ENCODE peak calls at places on chromosome 3, in seven cellular contexts. X, R, D, C, V, Y and U are unnamed samples.

GRCh38 chr3:188194327-188194726 is 40.4 kb downstream of the LPP start:
- DNase-seq in X (no peak), R (no peak), D (peak), C (no peak), V (peak), Y (no peak), U (peak)

GRCh38 chr3:61829301-61830110 is 268.1 kb downstream of the PTPRG start:
- DNase-seq in X (no peak), R (no peak), D (no peak), C (no peak), V (no peak), Y (no peak), U (no peak)

GRCh38 chr3:60463655-60464054 is 787.6 kb downstream of the FHIT start:
- DNase-seq in X (no peak), R (no peak), D (no peak), C (no peak), V (no peak), Y (no peak), U (no peak)

GRCh38 chr3:66555214-66555844 is 54.5 kb upstream of the LRIG1 start:
- DNase-seq in X (no peak), R (no peak), D (no peak), C (no peak), V (no peak), Y (no peak), U (peak)

GRCh38 chr3:15726043-15726442 is 71.7 kb downstream of the ANKRD28 start:
- DNase-seq in X (no peak), R (no peak), D (peak), C (no peak), V (peak), Y (no peak), U (peak)

GRCh38 chr3:117665311-117665710 is 955.7 kb downstream of the TUSC7 start:
- DNase-seq in X (no peak), R (no peak), D (no peak), C (no peak), V (no peak), Y (no peak), U (peak)

GRCh38 chr3:49930241-49930690 is 655 bp upstream of the MON1A start:
- DNase-seq in X (no peak), R (no peak), D (no peak), C (no peak), V (no peak), Y (no peak), U (no peak)

GRCh38 chr3:35664460-35664919 is 25.2 kb downstream of the ARPP21 start:
- DNase-seq in X (peak), R (no peak), D (peak), C (no peak), V (peak), Y (peak), U (no peak)

GRCh38 chr3:53346922-53347260 is 452 bp downstream of the DCP1A start:
- DNase-seq in X (no peak), R (no peak), D (no peak), C (no peak), V (no peak), Y (no peak), U (no peak)

GRCh38 chr3:31671976-31672375 is 139.3 kb downstream of the STT3B start:
- DNase-seq in X (no peak), R (no peak), D (no peak), C (no peak), V (peak), Y (peak), U (no peak)

GRCh38 chr3:186315581-186316354 is 46.3 kb downstream of the DGKG start:
- DNase-seq in X (no peak), R (no peak), D (peak), C (no peak), V (peak), Y (no peak), U (no peak)

GRCh38 chr3:102165367-102165766 is 269.4 kb upstream of the ZPLD1 start:
- DNase-seq in X (no peak), R (no peak), D (peak), C (no peak), V (peak), Y (peak), U (no peak)

GRCh38 chr3:29281265-29282228 is 676 bp downstream of the RBMS3 start:
- DNase-seq in X (peak), R (no peak), D (peak), C (no peak), V (peak), Y (peak), U (peak)

GRCh38 chr3:47420044-47420430 is 39.2 kb downstream of the PTPN23 start:
- DNase-seq in X (peak), R (no peak), D (no peak), C (no peak), V (no peak), Y (no peak), U (no peak)

GRCh38 chr3:179067839-179068238 is 3.8 kb downstream of the ZMAT3 start:
- DNase-seq in X (peak), R (no peak), D (no peak), C (no peak), V (no peak), Y (peak), U (no peak)

GRCh38 chr3:52056521-52056967 is at the start of gene DUSP7:
- DNase-seq in X (peak), R (peak), D (peak), C (no peak), V (peak), Y (peak), U (no peak)

GRCh38 chr3:27080126-27080525 is 289.1 kb downstream of the NEK10 start:
- DNase-seq in X (no peak), R (no peak), D (no peak), C (no peak), V (no peak), Y (no peak), U (no peak)
- TF ChIP-seq CTCF in X (no peak), R (no peak), D (no peak), C (no peak), V (no peak), Y (no peak), U (no peak)

DNA sequence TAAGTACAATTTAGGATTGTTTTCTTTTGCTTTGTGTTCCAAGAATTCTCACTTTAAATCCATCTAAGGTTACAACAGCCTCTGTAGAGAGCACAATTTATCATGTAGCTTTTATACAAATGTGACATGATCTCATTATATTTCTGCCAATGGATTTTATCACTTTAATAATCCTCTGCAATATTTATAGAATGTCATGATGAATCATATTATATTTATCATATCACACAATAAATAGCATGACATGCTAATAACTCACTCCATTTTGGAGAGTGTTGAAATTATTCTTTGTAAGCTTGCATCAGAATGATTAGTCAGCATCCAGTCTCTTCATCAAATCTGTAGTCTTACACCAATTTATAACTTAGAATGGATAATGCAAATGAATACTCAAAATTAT is 280.6 kb upstream of the ZNF717 start:
- DNase-seq in X (no peak), R (no peak), D (peak), C (no peak), V (peak), Y (peak), U (peak)
- H3K27ac ChIP-seq in X (no peak), R (no peak), D (no peak), C (no peak), V (no peak), Y (no peak), U (no peak)

GRCh38 chr3:120473389-120473788 is 22.6 kb upstream of the FSTL1 start:
- DNase-seq in X (no peak), R (no peak), D (peak), C (no peak), V (no peak), Y (peak), U (no peak)

GRCh38 chr3:120477826-120478225 is 27.0 kb upstream of the FSTL1 start:
- DNase-seq in X (no peak), R (no peak), D (no peak), C (no peak), V (no peak), Y (no peak), U (no peak)

GRCh38 chr3:120472121-120472844 is 21.5 kb upstream of the FSTL1 start:
- DNase-seq in X (no peak), R (peak), D (peak), C (no peak), V (no peak), Y (no peak), U (no peak)

GRCh38 chr3:120473896-120474675 is 23.3 kb upstream of the FSTL1 start:
- DNase-seq in X (no peak), R (no peak), D (peak), C (no peak), V (no peak), Y (no peak), U (no peak)

DNA sequence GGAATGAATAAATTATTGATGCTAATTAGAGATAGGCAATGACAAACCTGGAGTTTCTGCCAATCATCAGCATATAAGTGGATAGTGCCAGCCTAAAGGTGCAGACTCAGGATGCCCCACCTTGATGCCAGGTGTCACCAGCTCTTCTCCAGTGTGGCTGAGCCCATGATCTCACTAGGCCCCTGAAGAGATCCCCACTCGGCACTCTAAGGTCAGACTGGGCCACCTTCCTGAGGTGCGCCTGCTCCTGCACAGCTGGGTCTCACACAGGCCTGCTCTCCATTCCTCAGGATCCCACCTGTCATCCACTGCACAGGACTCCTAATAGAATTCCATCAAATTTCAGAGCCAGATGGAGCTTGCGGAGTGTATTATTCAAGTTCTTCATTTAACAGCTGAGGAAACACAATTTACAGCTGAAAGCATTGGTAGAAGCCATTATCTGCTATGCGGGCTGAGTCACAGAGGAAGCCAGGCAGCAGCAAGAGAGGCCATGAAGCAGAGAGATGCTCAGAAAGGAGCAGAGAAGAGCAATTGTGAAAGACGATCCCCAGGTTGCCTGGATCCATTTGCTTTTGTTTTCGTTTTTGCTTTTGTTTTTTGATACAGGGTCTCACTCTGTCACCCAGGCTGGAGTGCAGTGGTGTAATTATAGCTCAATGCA is 25.1 kb upstream of the FSTL1 start:
- DNase-seq in X (no peak), R (no peak), D (peak), C (no peak), V (peak), Y (peak), U (no peak)
- TF ChIP-seq CTCF in X (no peak), R (no peak), D (no peak), C (no peak), V (no peak), Y (no peak), U (no peak)

GRCh38 chr3:98770261-98771039 is 7.3 kb downstream of the ST3GAL6 start:
- DNase-seq in X (no peak), R (no peak), D (no peak), C (peak), V (no peak), Y (no peak), U (no peak)
- H3K27ac ChIP-seq in X (no peak), R (peak), D (no peak), C (peak), V (no peak), Y (no peak), U (no peak)

GRCh38 chr3:105912891-105913290 is 44.1 kb upstream of the CBLB start:
- DNase-seq in X (no peak), R (no peak), D (no peak), C (no peak), V (no peak), Y (no peak), U (no peak)
- TF ChIP-seq CTCF in X (no peak), R (no peak), D (no peak), C (no peak), V (no peak), Y (no peak), U (no peak)

GRCh38 chr3:172538368-172539264 is 15.4 kb upstream of the TNFSF10 start:
- DNase-seq in X (no peak), R (no peak), D (no peak), C (no peak), V (no peak), Y (peak), U (no peak)
- H3K27ac ChIP-seq in X (no peak), R (no peak), D (no peak), C (peak), V (no peak), Y (no peak), U (peak)

GRCh38 chr3:157351981-157352380 is 84.7 kb upstream of the PTX3 start:
- DNase-seq in X (no peak), R (no peak), D (no peak), C (no peak), V (no peak), Y (no peak), U (no peak)

GRCh38 chr3:157353657-157354056 is 83.0 kb upstream of the PTX3 start:
- DNase-seq in X (no peak), R (no peak), D (no peak), C (no peak), V (no peak), Y (no peak), U (no peak)

GRCh38 chr3:157347577-157348303 is 88.9 kb upstream of the PTX3 start:
- DNase-seq in X (no peak), R (no peak), D (no peak), C (no peak), V (no peak), Y (peak), U (no peak)
- TF ChIP-seq CTCF in X (peak), R (no peak), D (peak), C (no peak), V (no peak), Y (peak), U (peak)

GRCh38 chr3:134352031-134352671 is 22.1 kb downstream of the AMOTL2 start:
- DNase-seq in X (no peak), R (no peak), D (no peak), C (peak), V (no peak), Y (peak), U (peak)

GRCh38 chr3:134351421-134351820 is 22.8 kb downstream of the AMOTL2 start:
- DNase-seq in X (no peak), R (no peak), D (no peak), C (no peak), V (no peak), Y (peak), U (no peak)

GRCh38 chr3:134348524-134348923 is 25.7 kb downstream of the AMOTL2 start:
- DNase-seq in X (no peak), R (peak), D (peak), C (no peak), V (peak), Y (no peak), U (no peak)

GRCh38 chr3:134350266-134350665 is 24.0 kb downstream of the AMOTL2 start:
- DNase-seq in X (no peak), R (no peak), D (no peak), C (no peak), V (no peak), Y (no peak), U (no peak)

GRCh38 chr3:134350861-134351311 is 23.4 kb downstream of the AMOTL2 start:
- DNase-seq in X (no peak), R (no peak), D (no peak), C (peak), V (no peak), Y (no peak), U (no peak)
- H3K27ac ChIP-seq in X (no peak), R (peak), D (no peak), C (peak), V (no peak), Y (no peak), U (no peak)